ENCODE peak calls at places on chromosomes 7 and 10, in eight cellular contexts. C is glutamatergic neuron, S is NCI-H1105 treated with DMSO at 0.1 percent for 48 hours, A is adrenal gland, E is RWPE1, T is NCI-H446, V is globus pallidus, Q is GM18507. W is an unnamed sample.
A peak's percentile ranks its signal among the peaks of the same experiment; 100 is the strongest.

GRCh38 chr7:26101471-26102151 is 50.4 kb upstream of the NFE2L3 start:
- DNase-seq in C (peak; percentile 25), S (no peak), A (peak; percentile 35), E (no peak), T (no peak), V (no peak), Q (peak; percentile 23), W (no peak)

GRCh38 chr10:98270786-98271185 is 2.8 kb upstream of the LOXL4 start:
- DNase-seq in C (no peak), S (no peak), A (no peak), E (no peak), T (no peak), V (no peak), Q (no peak), W (no peak)

GRCh38 chr7:111198255-111198654 is 107.3 kb downstream of the LRRN3 start:
- DNase-seq in C (no peak), S (no peak), A (no peak), E (peak; percentile 84), T (no peak), V (no peak), Q (no peak), W (peak; percentile 99)

GRCh38 chr7:157465597-157466348 is 129.0 kb downstream of the DNAJB6 start:
- DNase-seq in C (no peak), S (no peak), A (no peak), E (no peak), T (no peak), V (no peak), Q (no peak), W (no peak)

GRCh38 chr10:63657812-63658211 is 136.6 kb downstream of the REEP3 start:
- DNase-seq in C (peak; percentile 51), S (no peak), A (no peak), E (no peak), T (no peak), V (no peak), Q (no peak), W (no peak)

GRCh38 chr10:118666350-118666749 is 70.9 kb upstream of the PRLHR start:
- DNase-seq in C (no peak), S (no peak), A (no peak), E (no peak), T (no peak), V (no peak), Q (no peak), W (no peak)

GRCh38 chr7:152522551-152522950 is 86.7 kb upstream of the KMT2C start:
- DNase-seq in C (no peak), S (peak; percentile 91), A (peak; percentile 86), E (no peak), T (peak; percentile 41), V (peak; percentile 71), Q (no peak), W (peak; percentile 4)

GRCh38 chr7:131620673-131621609 is 64.5 kb upstream of the PODXL start:
- DNase-seq in C (no peak), S (no peak), A (no peak), E (no peak), T (no peak), V (no peak), Q (no peak), W (no peak)

GRCh38 chr10:11639861-11640764 is 28.7 kb upstream of the USP6NL start:
- DNase-seq in C (no peak), S (no peak), A (no peak), E (no peak), T (no peak), V (no peak), Q (no peak), W (no peak)

W was measured in skeletal muscle cell.